ENCODE peak calls at places on chromosomes 7 and 10, in five cellular contexts. T is astrocyte of the spinal cord; X is effector memory CD4-positive, alpha-beta T cell; B is GM06990; A is GM23338. H is an unnamed sample.

GRCh38 chr7:5477126-5477525 is 53.5 kb upstream of the TNRC18 start:
- DNase-seq in A (no peak), B (no peak), X (no peak), T (no peak), H (no peak)

GRCh38 chr7:17041324-17041723 is 159.5 kb upstream of the AGR3 start:
- DNase-seq in B (no peak), A (no peak), T (peak; percentile 79), X (no peak), H (no peak)

GRCh38 chr7:129851174-129851573 is 101.6 kb downstream of the UBE2H start:
- DNase-seq in A (no peak), T (no peak), B (no peak), X (no peak), H (no peak)

GRCh38 chr7:23810099-23810498 is 100.1 kb downstream of the STK31 start:
- DNase-seq in B (no peak), A (no peak), T (no peak), X (no peak), H (no peak)

GRCh38 chr7:116621649-116622048 is 50.3 kb upstream of the MET start:
- DNase-seq in A (no peak), B (no peak), T (no peak), X (no peak), H (no peak)

GRCh38 chr10:52212062-52212461 is 102.0 kb upstream of the DKK1 start:
- DNase-seq in X (no peak), A (peak; percentile 26), B (no peak), T (no peak), H (no peak)

GRCh38 chr10:88792656-88793055 is 9.9 kb upstream of the LIPM start:
- DNase-seq in X (no peak), B (no peak), A (no peak), T (peak; percentile 41), H (no peak)

GRCh38 chr10:22372922-22373321 is 27.6 kb downstream of the SPAG6 start:
- DNase-seq in T (no peak), X (no peak), B (no peak), A (no peak), H (no peak)

GRCh38 chr10:93142534-93142933 is 68.8 kb downstream of the CYP26A1 start:
- DNase-seq in B (no peak), A (no peak), X (no peak), T (no peak), H (no peak)

GRCh38 chr10:101139421-101139911 is 8.4 kb downstream of the TLX1 start:
- DNase-seq in A (peak; percentile 81), B (no peak), T (no peak), X (no peak), H (no peak)

GRCh38 chr10:132397671-132398565 is 918 bp downstream of the PWWP2B start:
- DNase-seq in X (peak; percentile 12), A (peak; percentile 54), B (peak; percentile 34), T (peak; percentile 38), H (peak; percentile 25)

GRCh38 chr7:90242369-90243168 is 2.4 kb upstream of the CFAP69 start:
- DNase-seq in B (peak; percentile 66), A (no peak), X (no peak), T (no peak), H (no peak)

GRCh38 chr7:90244565-90244908 is 437 bp upstream of the CFAP69 start:
- DNase-seq in T (no peak), X (no peak), B (no peak), A (no peak), H (no peak)

GRCh38 chr7:90244909-90245841 is at the start of gene CFAP69:
- DNase-seq in B (peak; percentile 86), T (peak; percentile 86), X (peak; percentile 73), A (peak; percentile 98), H (peak; percentile 83)

GRCh38 chr7:90248706-90249105 is 3.7 kb downstream of the CFAP69 start:
- DNase-seq in B (no peak), A (no peak), T (no peak), X (no peak), H (no peak)

GRCh38 chr7:90246184-90246583 is 1.2 kb downstream of the CFAP69 start:
- DNase-seq in A (peak; percentile 81), T (peak; percentile 6), X (no peak), B (no peak), H (no peak)
- H3K4me3 ChIP-seq in A (peak overlapping the region; percentile 68), T (no peak overlapping the region), X (no peak overlapping the region), B (no peak overlapping the region), H (no peak overlapping the region)

DNA sequence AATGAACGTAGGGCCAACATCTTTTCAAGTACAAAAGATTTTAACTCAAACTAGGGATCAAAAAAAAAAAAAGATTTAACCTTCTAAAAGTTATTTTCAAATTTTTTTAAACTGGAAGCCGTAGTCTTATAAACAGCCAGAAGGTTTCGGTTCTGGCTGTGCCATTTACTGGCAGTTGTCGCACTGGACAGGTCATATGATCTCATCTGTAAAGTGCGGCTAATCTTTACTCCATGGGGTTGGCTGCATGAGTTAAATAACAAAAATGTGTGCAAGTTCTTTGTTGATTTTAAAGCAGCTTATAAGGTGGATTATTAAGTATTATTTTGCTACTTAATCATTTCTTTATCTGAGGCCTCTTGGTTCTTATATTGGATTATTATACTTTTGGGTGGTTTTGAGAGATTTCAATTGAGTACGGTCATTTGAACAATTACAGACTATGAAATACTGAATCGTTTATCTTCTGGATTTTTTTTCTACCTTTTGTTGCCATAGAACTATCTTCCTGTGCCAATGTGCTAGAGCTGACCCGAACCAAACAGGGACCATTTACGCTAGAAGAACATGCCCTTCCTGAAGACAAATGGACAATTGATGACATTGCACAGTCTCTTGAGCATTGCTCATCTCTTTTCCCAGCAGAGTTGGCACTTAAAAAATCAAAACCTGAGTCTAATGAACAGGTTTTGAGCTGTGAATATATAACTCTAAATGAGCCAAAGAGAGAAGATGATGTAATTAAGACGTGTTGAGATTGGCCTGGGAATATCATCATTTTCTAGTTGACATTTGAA is 36.8 kb downstream of the TRUB1 start:
- DNase-seq in X (no peak), T (no peak), B (no peak), A (no peak), H (no peak)
- H3K4me3 ChIP-seq in X (no peak overlapping the region), T (no peak overlapping the region), B (no peak overlapping the region), A (no peak overlapping the region), H (no peak overlapping the region)

GRCh38 chr7:126700807-126701604 is 551.7 kb downstream of the GRM8 start:
- DNase-seq in A (peak; percentile 62), T (peak; percentile 96), B (peak; percentile 81), X (peak; percentile 23), H (peak; percentile 50)
- H3K4me3 ChIP-seq in A (no peak overlapping the region), T (no peak overlapping the region), B (peak overlapping the region; percentile 8), X (no peak overlapping the region), H (peak overlapping the region; percentile 55)

DNA sequence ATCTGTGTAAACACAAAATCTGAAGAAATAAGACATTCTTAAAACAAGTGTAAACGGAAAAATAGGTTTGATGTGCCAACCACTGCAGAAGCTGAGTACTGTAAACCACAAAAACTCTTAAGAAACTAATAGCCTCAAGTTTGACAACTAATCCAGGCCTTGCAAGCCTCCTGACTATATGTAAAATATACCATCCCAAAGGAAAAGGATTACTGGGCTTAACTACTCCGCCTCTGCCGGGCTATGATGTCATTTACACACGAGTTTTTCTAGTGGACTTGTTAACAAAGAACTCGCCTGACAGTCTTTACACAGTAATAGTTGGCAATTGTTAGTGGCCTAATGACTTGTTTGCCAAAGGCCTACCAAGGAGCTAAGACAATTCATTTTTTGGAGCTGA is 2.1 kb downstream of the KIF5B start:
- DNase-seq in B (no peak), X (no peak), A (peak; percentile 20), T (peak; percentile 63), H (no peak)
- H3K4me3 ChIP-seq in B (peak overlapping the region; percentile 87), X (peak overlapping the region; percentile 88), A (peak overlapping the region; percentile 85), T (peak overlapping the region; percentile 97), H (peak overlapping the region; percentile 100)

DNA sequence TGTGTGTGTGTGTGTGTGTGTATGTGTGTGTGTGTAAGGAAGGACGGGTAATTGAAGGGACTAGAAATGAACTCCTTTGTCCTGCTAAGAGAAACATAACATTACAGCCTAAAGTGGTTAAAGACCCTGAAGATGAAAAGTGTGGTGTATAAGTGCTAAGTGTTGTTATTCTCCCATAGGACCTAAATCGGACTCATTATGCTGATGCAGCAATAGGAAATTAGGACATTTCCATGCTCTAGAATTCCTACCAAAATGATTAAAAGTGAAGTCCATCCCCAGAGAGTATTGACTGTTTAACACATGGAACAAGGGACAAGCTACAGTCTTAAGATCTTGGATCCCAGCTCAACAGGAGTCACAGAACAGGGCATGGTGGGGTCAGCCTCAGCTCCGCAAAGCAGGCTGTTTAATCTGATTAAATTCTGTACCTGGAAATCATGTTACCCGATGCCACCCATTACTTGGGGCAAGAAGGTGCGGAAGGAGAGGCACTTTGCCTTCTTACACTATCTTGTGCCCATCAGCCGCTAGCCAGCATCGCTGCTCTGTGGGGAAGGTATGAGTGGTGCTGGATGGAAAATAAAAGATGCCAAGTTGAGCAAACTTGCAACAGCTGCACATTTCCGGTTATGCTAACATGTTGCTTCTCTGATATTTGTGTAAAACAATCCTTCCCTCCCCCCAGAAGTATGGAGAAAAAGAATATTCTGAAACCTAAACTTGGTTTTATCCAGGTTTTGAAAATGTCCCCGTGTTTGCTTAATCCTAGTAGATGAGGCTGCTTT is 100.5 kb downstream of the CREB5 start:
- DNase-seq in A (no peak), X (no peak), B (no peak), T (no peak), H (no peak)
- H3K4me3 ChIP-seq in A (no peak overlapping the region), X (no peak overlapping the region), B (no peak overlapping the region), T (no peak overlapping the region), H (no peak overlapping the region)